ENCODE peak calls at places on chromosomes 13 and 19, in nine cellular contexts. Y, R, B, N, M, Z, G, W and T are unnamed samples. For H3K9me3, the result is how much of the 10 kb centered on the place peaks cover.

GRCh38 chr19:29173896-29174295 is 39.1 kb downstream of the UQCRFS1 start:
- DNase-seq in Y (no peak), R (no peak), B (no peak), N (no peak), M (no peak), Z (no peak), G (no peak), W (no peak), T (no peak)

GRCh38 chr13:95023405-95023804 is 277.8 kb downstream of the ABCC4 start:
- DNase-seq in Y (no peak), R (no peak), B (no peak), N (no peak), M (no peak), Z (no peak), G (no peak), W (no peak), T (no peak)

GRCh38 chr13:28494537-28494860 is 429 bp downstream of the FLT1 start:
- DNase-seq in Y (no peak), R (no peak), B (no peak), N (no peak), M (no peak), Z (peak), G (no peak), W (peak), T (no peak)

GRCh38 chr19:48353682-48354081 is 10.1 kb downstream of the TMEM143 start:
- DNase-seq in Y (no peak), R (no peak), B (no peak), N (no peak), M (no peak), Z (no peak), G (no peak), W (no peak), T (no peak)

GRCh38 chr13:41178040-41178439 is 16.3 kb downstream of the KBTBD7 start:
- DNase-seq in Y (no peak), R (no peak), B (no peak), N (no peak), M (no peak), Z (no peak), G (no peak), W (no peak), T (no peak)

GRCh38 chr19:23099966-23100365 is 16.9 kb upstream of the ZNF730 start:
- DNase-seq in Y (no peak), R (no peak), B (no peak), N (no peak), M (no peak), Z (no peak), G (no peak), W (no peak), T (no peak)

GRCh38 chr19:55179570-55180484 is at the start of gene SYT5:
- DNase-seq in Y (no peak), R (no peak), B (peak), N (peak), M (no peak), Z (no peak), G (peak), W (no peak), T (peak)

GRCh38 chr13:45178349-45179142 is 22.3 kb downstream of the KCTD4 start:
- DNase-seq in Y (peak), R (peak), B (no peak), N (no peak), M (no peak), Z (no peak), G (no peak), W (peak), T (no peak)

GRCh38 chr19:4081441-4082129 is 14.9 kb upstream of the ZBTB7A start:
- DNase-seq in Y (no peak), R (no peak), B (no peak), N (peak), M (no peak), Z (no peak), G (no peak), W (no peak), T (no peak)

GRCh38 chr19:8444677-8445487 is at the start of gene HNRNPM:
- DNase-seq in Y (peak), R (peak), B (peak), N (peak), M (peak), Z (peak), G (peak), W (peak), T (peak)

GRCh38 chr13:111448504-111448903 is 128.1 kb downstream of the TEX29 start:
- DNase-seq in Y (no peak), R (no peak), B (no peak), N (no peak), M (no peak), Z (no peak), G (no peak), W (no peak), T (no peak)

GRCh38 chr13:110015253-110015652 is 228.9 kb upstream of the IRS2 start:
- DNase-seq in Y (no peak), R (no peak), B (no peak), N (no peak), M (no peak), Z (peak), G (no peak), W (no peak), T (no peak)

GRCh38 chr19:4590559-4590958 is 31.1 kb upstream of the SEMA6B start:
- DNase-seq in Y (no peak), R (no peak), B (no peak), N (no peak), M (no peak), Z (no peak), G (no peak), W (no peak), T (no peak)

GRCh38 chr13:68897331-68897730 is 1210.3 kb upstream of the ATXN8OS start:
- DNase-seq in Y (no peak), R (no peak), B (no peak), N (no peak), M (no peak), Z (no peak), G (no peak), W (no peak), T (no peak)

GRCh38 chr13:95643009-95643408 is 1.5 kb downstream of the DZIP1 start:
- DNase-seq in Y (no peak), R (no peak), B (no peak), N (no peak), M (no peak), Z (no peak), G (no peak), W (peak), T (no peak)

GRCh38 chr13:45341799-45342584 is 1.0 kb upstream of the TPT1 start:
- DNase-seq in Y (no peak), R (no peak), B (peak), N (peak), M (peak), Z (peak), G (no peak), W (no peak), T (no peak)

GRCh38 chr13:43054803-43055802 is 31.7 kb downstream of the DNAJC15 start:
- DNase-seq in Y (peak), R (peak), B (peak), N (no peak), M (no peak), Z (no peak), G (no peak), W (peak), T (no peak)

GRCh38 chr13:43529796-43530195 is 257.0 kb downstream of the ENOX1 start:
- DNase-seq in Y (no peak), R (no peak), B (no peak), N (no peak), M (no peak), Z (no peak), G (no peak), W (no peak), T (no peak)

GRCh38 chr13:66675620-66676019 is 554.5 kb downstream of the PCDH9 start:
- DNase-seq in Y (no peak), R (no peak), B (no peak), N (no peak), M (no peak), Z (no peak), G (no peak), W (no peak), T (no peak)

GRCh38 chr13:95660981-95661581 is 15.9 kb upstream of the DNAJC3 start:
- DNase-seq in Y (no peak), R (no peak), B (peak), N (no peak), M (no peak), Z (no peak), G (no peak), W (peak), T (no peak)

GRCh38 chr19:7998081-7998480 is 7.4 kb downstream of the ELAVL1 start:
- DNase-seq in Y (no peak), R (no peak), B (peak), N (no peak), M (no peak), Z (no peak), G (no peak), W (no peak), T (no peak)

GRCh38 chr19:42254083-42254849 is 662 bp downstream of the ERF start:
- DNase-seq in Y (no peak), R (peak), B (peak), N (peak), M (peak), Z (peak), G (peak), W (peak), T (peak)

GRCh38 chr13:23621316-23621645 is 51.1 kb downstream of the TNFRSF19 start:
- DNase-seq in Y (peak), R (no peak), B (no peak), N (no peak), M (no peak), Z (no peak), G (no peak), W (no peak), T (no peak)

DNA sequence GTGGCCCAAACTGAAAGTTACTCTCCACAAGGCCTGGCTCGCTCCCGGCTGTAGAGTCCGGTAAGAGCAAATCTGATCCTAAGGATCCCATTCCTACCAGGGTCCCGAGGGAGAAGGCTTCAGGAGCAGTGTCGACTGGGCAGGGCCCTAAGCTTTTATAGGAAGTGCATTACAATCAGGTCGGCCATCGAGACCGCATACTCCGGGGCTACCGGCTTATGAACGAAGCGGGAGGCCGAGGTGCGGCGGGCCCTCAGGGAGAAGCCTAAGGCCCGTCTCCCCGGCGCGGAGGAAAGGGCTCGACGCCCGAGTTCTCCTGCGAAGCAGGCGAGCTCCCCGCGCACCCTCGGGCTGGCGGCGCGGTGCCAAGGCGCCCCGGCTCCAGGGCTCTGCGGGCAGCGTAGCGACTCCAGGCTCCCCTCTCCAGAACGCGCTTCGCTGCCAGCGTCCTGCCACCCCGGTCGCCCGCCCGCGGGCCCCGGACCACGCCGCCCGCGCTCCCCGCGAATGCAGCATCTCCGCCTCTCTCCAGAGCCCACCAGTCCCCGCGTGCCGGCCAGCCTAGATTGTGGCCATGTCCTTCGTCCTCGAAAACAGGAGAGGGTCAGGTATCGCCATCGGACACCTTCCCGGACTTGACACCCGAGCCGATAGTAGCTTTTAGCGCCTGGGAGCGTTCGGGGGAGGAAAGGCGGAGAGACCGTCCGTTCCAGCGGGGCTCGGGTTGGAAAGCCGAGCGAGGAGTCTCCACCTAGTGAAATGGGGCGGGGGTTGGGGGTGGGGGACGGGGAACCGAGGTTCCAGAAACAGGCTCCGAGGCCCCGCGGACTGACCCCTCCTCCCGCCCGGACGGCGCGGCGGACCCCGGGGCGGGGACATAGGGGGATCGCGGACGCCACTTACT is 1.3 kb downstream of the EFNB2 start:
- DNase-seq in Y (peak), R (peak), B (peak), N (peak), M (peak), Z (peak), G (peak), W (peak), T (peak)
- TF ChIP-seq CTCF in Y (no peak), R (no peak), B (no peak), N (no peak), M (no peak), Z (no peak), G (no peak), W (no peak), T (no peak)

GRCh38 chr19:57935731-57936130 is 529 bp upstream of the ZNF418 start:
- DNase-seq in Y (no peak), R (no peak), B (no peak), N (no peak), M (no peak), Z (no peak), G (no peak), W (no peak), T (no peak)

GRCh38 chr19:57934820-57935665 is at the start of gene ZNF418:
- DNase-seq in Y (peak), R (peak), B (peak), N (peak), M (peak), Z (peak), G (no peak), W (peak), T (peak)
- H3K9me3 ChIP-seq in Y (half or more), R (under half), B (under half), N (half or more), M (half or more), Z (under half), G (half or more), W (under half), T (half or more)

GRCh38 chr13:27288397-27288796 is 17.8 kb downstream of the RASL11A start:
- DNase-seq in Y (no peak), R (no peak), B (no peak), N (no peak), M (no peak), Z (no peak), G (no peak), W (no peak), T (no peak)

GRCh38 chr13:27280841-27281240 is 10.2 kb downstream of the RASL11A start:
- DNase-seq in Y (no peak), R (no peak), B (no peak), N (no peak), M (no peak), Z (no peak), G (no peak), W (no peak), T (no peak)

GRCh38 chr13:27280009-27280646 is 9.5 kb downstream of the RASL11A start:
- DNase-seq in Y (no peak), R (no peak), B (no peak), N (no peak), M (no peak), Z (no peak), G (no peak), W (no peak), T (no peak)

GRCh38 chr13:27281420-27281819 is 10.8 kb downstream of the RASL11A start:
- DNase-seq in Y (no peak), R (no peak), B (no peak), N (peak), M (no peak), Z (no peak), G (no peak), W (no peak), T (no peak)

DNA sequence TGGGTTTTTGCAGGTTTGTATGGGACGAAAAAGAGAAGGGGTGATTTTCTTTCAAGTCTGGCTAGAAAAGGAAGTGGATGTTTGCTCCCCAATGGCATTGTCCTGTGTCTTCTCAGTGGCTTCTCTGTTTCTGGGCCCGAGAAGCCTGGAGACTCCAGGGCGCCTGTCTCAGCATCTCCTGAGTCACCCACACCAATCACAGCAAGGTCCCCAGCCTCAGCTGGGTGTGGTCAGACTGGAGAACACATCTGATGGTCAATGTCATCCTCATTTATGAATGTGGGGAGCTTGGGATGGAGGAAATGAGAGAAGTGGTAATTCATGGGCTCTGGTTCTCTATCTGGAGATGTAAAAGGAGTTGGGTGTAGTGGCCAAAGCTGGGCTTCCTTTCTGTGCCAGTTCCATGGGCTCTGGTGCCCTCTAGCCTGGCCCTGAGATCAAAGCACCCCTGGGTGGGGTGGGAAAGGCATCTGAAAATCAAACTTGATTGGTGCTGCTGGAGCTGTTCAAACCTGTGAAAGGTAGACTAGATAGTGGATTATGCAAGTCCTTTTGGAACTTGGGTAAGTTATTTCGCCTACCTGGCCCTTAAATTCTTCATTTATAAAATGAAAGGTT is 13.4 kb downstream of the RASL11A start:
- DNase-seq in Y (no peak), R (no peak), B (no peak), N (peak), M (no peak), Z (no peak), G (no peak), W (peak), T (no peak)
- TF ChIP-seq CTCF in Y (peak), R (peak), B (peak), N (peak), M (peak), Z (peak), G (peak), W (peak), T (no peak)

GRCh38 chr19:31535691-31536460 is 186.6 kb upstream of the TSHZ3 start:
- DNase-seq in Y (no peak), R (no peak), B (no peak), N (no peak), M (no peak), Z (no peak), G (no peak), W (no peak), T (no peak)

GRCh38 chr19:31537136-31537535 is 187.9 kb upstream of the TSHZ3 start:
- DNase-seq in Y (no peak), R (no peak), B (no peak), N (no peak), M (no peak), Z (no peak), G (no peak), W (no peak), T (no peak)

GRCh38 chr19:31541396-31541795 is 192.2 kb upstream of the TSHZ3 start:
- DNase-seq in Y (no peak), R (no peak), B (no peak), N (no peak), M (no peak), Z (no peak), G (no peak), W (no peak), T (no peak)

GRCh38 chr19:31539386-31539785 is 190.2 kb upstream of the TSHZ3 start:
- DNase-seq in Y (no peak), R (no peak), B (no peak), N (no peak), M (no peak), Z (no peak), G (no peak), W (no peak), T (no peak)

DNA sequence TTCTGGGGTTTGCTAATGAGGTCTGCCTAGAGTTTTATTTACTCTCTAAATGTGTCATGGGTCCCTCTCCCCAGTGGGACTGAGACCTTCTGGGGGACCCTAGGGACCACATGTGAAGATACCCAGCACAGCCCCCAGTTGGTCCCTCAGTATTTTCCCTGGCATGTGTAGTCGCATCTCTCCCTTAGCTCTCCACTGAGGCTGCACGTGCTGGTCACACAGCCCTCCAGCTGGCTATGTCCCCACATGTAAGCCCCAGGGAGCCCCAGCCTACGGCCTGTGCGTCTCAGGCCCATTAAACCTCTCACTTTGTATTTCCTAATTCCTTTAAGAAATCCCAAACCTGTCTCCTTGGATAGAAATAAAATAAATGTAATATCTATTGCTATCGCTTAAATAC is 189.6 kb upstream of the TSHZ3 start:
- DNase-seq in Y (no peak), R (no peak), B (no peak), N (no peak), M (no peak), Z (no peak), G (no peak), W (no peak), T (no peak)
- H3K9me3 ChIP-seq in Y (under half), R (under half), B (under half), N (under half), M (under half), Z (under half), G (under half), W (under half), T (under half)

DNA sequence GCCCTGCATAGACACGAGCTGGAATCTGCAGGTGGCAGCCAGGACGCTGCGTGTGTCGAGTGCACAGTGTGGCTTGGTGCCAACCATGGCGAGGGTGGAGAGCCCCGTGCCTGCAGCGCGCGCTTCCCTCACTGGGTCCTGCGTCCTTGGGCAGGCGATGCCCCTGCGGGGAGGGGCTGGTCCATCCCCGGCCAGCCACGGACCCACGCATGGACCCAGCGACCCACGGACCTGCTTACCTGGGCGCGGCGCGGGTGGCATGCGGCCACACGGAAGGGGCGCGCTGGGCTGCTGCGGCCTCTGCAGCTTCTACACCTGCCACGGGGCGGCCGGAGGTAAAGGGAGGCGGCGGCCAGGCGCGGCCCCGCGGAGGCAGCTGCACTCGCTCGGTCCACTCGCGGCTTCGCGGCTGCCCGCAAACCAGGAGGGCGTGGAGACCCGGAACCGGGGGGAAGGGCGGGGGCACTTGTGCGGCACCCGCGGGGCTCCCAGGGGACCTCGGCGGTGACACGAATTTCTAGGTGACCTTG is 569 bp upstream of the MCF2L start:
- DNase-seq in Y (no peak), R (no peak), B (peak), N (peak), M (no peak), Z (peak), G (peak), W (no peak), T (peak)
- TF ChIP-seq CTCF in Y (no peak), R (no peak), B (no peak), N (no peak), M (no peak), Z (peak), G (no peak), W (no peak), T (no peak)

GRCh38 chr19:40035996-40036395 is 20.0 kb downstream of the ZNF780B start:
- DNase-seq in Y (no peak), R (no peak), B (no peak), N (no peak), M (no peak), Z (no peak), G (no peak), W (no peak), T (no peak)
- H3K9me3 ChIP-seq in Y (under half), R (under half), B (under half), N (half or more), M (half or more), Z (under half), G (half or more), W (under half), T (half or more)

GRCh38 chr19:34556500-34556899 is 74.9 kb downstream of the WTIP start:
- DNase-seq in Y (no peak), R (peak), B (peak), N (peak), M (no peak), Z (no peak), G (no peak), W (peak), T (no peak)
- TF ChIP-seq CTCF in Y (peak), R (peak), B (peak), N (no peak), M (peak), Z (no peak), G (peak), W (peak), T (no peak)

DNA sequence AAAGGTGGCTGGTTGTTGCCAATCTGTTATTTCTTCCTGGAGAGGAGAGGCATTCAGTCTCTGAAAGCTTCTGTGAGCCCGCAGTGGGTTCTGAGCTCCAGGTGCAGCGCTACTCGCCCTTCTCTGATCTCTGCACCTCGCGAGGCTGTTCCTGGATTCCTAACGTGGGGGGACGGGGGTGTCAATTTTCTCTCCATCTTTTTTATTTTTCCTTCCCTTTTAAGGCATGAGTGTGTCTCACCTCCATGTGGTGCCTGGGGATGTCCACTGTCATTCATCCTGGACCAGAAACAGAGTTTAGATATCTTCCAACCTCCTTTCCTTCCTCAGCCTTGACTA is 626 bp downstream of the ZNF233 start:
- DNase-seq in Y (no peak), R (no peak), B (peak), N (peak), M (no peak), Z (no peak), G (no peak), W (no peak), T (no peak)
- H3K9me3 ChIP-seq in Y (under half), R (under half), B (under half), N (under half), M (half or more), Z (under half), G (half or more), W (under half), T (half or more)